ENCODE peak calls at places on chromosomes 7 and 10, in ten cellular contexts. A, X, E, H, V, O, L, S, M and Y are unnamed samples. For H3K4me1, the result is how much of the 10 kb centered on the place peaks cover.

GRCh38 chr10:104589871-104590270 is 51.2 kb upstream of the SORCS3 start:
- DNase-seq in A (no peak), X (peak), E (no peak), H (no peak), V (no peak), O (no peak), L (no peak), S (no peak), M (no peak), Y (no peak)

GRCh38 chr10:128000660-128001059 is 93.8 kb downstream of the PTPRE start:
- DNase-seq in A (peak), X (peak), E (no peak), H (no peak), V (no peak), O (no peak), L (no peak), S (no peak), M (peak), Y (no peak)

GRCh38 chr10:29917311-29917710 is 142.1 kb downstream of the JCAD start:
- DNase-seq in A (no peak), X (no peak), E (no peak), H (no peak), V (no peak), O (peak), L (no peak), S (no peak), M (no peak), Y (no peak)

GRCh38 chr7:107596881-107597581 is 17.0 kb downstream of the BCAP29 start:
- DNase-seq in A (no peak), X (no peak), E (no peak), H (no peak), V (no peak), O (no peak), L (no peak), S (no peak), M (no peak), Y (no peak)

GRCh38 chr10:61628875-61629513 is 33.7 kb upstream of the CABCOCO1 start:
- DNase-seq in A (no peak), X (peak), E (no peak), H (no peak), V (no peak), O (no peak), L (no peak), S (peak), M (no peak), Y (no peak)

GRCh38 chr10:8912108-8912507 is 857.6 kb downstream of the GATA3 start:
- DNase-seq in A (no peak), X (no peak), E (no peak), H (no peak), V (no peak), O (no peak), L (no peak), S (no peak), M (no peak), Y (no peak)

GRCh38 chr10:124663766-124664360 is 80.3 kb downstream of the FAM53B start:
- DNase-seq in A (no peak), X (no peak), E (no peak), H (no peak), V (no peak), O (no peak), L (no peak), S (no peak), M (no peak), Y (no peak)

GRCh38 chr10:43259248-43259980 is 7.5 kb downstream of the RASGEF1A start:
- DNase-seq in A (no peak), X (no peak), E (no peak), H (no peak), V (peak), O (no peak), L (no peak), S (no peak), M (no peak), Y (no peak)

GRCh38 chr7:156544919-156545715 is 95.5 kb upstream of the RNF32 start:
- DNase-seq in A (no peak), X (no peak), E (no peak), H (peak), V (no peak), O (peak), L (peak), S (peak), M (no peak), Y (no peak)

GRCh38 chr10:114547056-114547455 is 111.0 kb downstream of the ABLIM1 start:
- DNase-seq in A (no peak), X (no peak), E (no peak), H (no peak), V (no peak), O (no peak), L (no peak), S (no peak), M (no peak), Y (no peak)

GRCh38 chr7:50073093-50073492 is 20.0 kb downstream of the ZPBP start:
- DNase-seq in A (no peak), X (no peak), E (no peak), H (no peak), V (no peak), O (no peak), L (no peak), S (no peak), M (no peak), Y (no peak)

GRCh38 chr7:44884553-44885393 is 557 bp downstream of the PURB start:
- DNase-seq in A (peak), X (peak), E (peak), H (peak), V (peak), O (peak), L (peak), S (peak), M (peak), Y (peak)

GRCh38 chr7:44883961-44884360 is 1.4 kb downstream of the PURB start:
- DNase-seq in A (no peak), X (no peak), E (no peak), H (no peak), V (no peak), O (no peak), L (no peak), S (no peak), M (no peak), Y (no peak)

GRCh38 chr7:44881066-44881600 is 4.2 kb downstream of the PURB start:
- DNase-seq in A (no peak), X (no peak), E (no peak), H (no peak), V (no peak), O (no peak), L (no peak), S (no peak), M (no peak), Y (no peak)

GRCh38 chr7:44881610-44882009 is 3.7 kb downstream of the PURB start:
- DNase-seq in A (no peak), X (peak), E (no peak), H (no peak), V (no peak), O (no peak), L (no peak), S (no peak), M (no peak), Y (no peak)

GRCh38 chr7:44882899-44883298 is 2.4 kb downstream of the PURB start:
- DNase-seq in A (no peak), X (no peak), E (no peak), H (no peak), V (no peak), O (no peak), L (no peak), S (no peak), M (no peak), Y (no peak)
- H3K4me3 ChIP-seq in A (no peak), X (peak), E (peak), H (no peak), V (peak), O (no peak), L (no peak), S (peak), M (peak), Y (peak)

GRCh38 chr10:115572740-115573455 is 479.7 kb downstream of the ATRNL1 start:
- DNase-seq in A (no peak), X (peak), E (peak), H (no peak), V (peak), O (no peak), L (no peak), S (peak), M (no peak), Y (no peak)
- TF ChIP-seq CTCF in A (no peak), X (peak), E (peak), H (peak), V (peak), O (no peak), L (no peak), S (no peak), M (no peak), Y (no peak)

GRCh38 chr10:33298893-33299292 is 35.6 kb downstream of the NRP1 start:
- DNase-seq in A (no peak), X (no peak), E (no peak), H (no peak), V (no peak), O (no peak), L (no peak), S (no peak), M (no peak), Y (no peak)
- H3K4me1 ChIP-seq in A (under half), X (under half), E (under half), H (under half), V (under half), O (under half), L (under half), S (under half), M (half or more), Y (half or more)

GRCh38 chr10:36450385-36450784 is 675.0 kb upstream of the ANKRD30A start:
- DNase-seq in A (no peak), X (peak), E (no peak), H (no peak), V (no peak), O (no peak), L (no peak), S (peak), M (peak), Y (no peak)

GRCh38 chr10:36452851-36453250 is 672.5 kb upstream of the ANKRD30A start:
- DNase-seq in A (no peak), X (peak), E (no peak), H (no peak), V (no peak), O (no peak), L (no peak), S (no peak), M (no peak), Y (no peak)

GRCh38 chr10:36451391-36451790 is 674.0 kb upstream of the ANKRD30A start:
- DNase-seq in A (no peak), X (no peak), E (no peak), H (no peak), V (no peak), O (no peak), L (no peak), S (no peak), M (no peak), Y (no peak)

GRCh38 chr10:36446873-36447272 is 678.5 kb upstream of the ANKRD30A start:
- DNase-seq in A (no peak), X (peak), E (no peak), H (no peak), V (peak), O (no peak), L (no peak), S (peak), M (peak), Y (no peak)

DNA sequence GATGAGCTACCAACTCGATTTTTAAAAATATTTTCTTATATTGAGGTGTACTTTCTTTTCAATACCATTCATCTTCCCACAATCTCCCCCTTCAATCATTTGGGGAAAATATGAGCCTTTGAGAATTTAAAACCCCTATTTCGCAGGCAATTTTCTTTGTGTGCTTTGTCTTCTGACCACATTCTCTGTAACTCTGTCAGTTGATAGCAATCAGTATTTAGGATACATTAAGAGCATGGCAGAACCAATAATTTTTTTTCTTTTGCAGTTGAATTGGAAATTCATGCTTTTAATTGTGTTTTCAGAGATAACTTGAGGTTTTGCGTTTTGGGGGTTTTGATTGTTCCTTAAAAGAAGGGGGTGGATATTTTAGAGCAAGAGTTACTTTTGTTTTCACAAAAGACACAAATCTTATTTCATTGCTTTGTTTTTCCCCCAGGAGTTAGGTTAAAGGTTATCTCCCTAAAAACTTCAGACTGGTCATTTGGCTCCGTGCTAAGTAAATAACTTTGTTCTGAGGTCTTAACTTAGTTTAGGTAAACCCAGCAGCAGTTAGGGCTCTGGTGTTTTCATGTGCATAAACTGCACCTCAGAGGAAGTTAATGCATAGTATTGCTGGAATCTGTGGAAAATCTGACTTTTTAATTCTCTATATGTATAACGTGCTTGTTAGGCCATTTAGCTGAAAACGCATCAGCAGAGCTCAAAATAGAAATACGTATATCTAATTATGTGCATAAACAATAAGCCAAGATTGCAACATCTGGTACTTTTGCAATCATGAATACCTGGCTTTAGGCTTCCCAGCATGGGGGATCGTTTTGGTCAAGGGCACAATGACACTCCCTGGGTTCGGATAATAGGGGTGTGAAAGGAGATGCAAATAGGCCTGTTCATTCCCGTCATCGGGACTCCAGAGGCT is 676.4 kb upstream of the ANKRD30A start:
- DNase-seq in A (no peak), X (no peak), E (peak), H (no peak), V (no peak), O (no peak), L (no peak), S (no peak), M (no peak), Y (no peak)
- H3K4me3 ChIP-seq in A (no peak), X (no peak), E (no peak), H (no peak), V (no peak), O (no peak), L (no peak), S (no peak), M (no peak), Y (no peak)

DNA sequence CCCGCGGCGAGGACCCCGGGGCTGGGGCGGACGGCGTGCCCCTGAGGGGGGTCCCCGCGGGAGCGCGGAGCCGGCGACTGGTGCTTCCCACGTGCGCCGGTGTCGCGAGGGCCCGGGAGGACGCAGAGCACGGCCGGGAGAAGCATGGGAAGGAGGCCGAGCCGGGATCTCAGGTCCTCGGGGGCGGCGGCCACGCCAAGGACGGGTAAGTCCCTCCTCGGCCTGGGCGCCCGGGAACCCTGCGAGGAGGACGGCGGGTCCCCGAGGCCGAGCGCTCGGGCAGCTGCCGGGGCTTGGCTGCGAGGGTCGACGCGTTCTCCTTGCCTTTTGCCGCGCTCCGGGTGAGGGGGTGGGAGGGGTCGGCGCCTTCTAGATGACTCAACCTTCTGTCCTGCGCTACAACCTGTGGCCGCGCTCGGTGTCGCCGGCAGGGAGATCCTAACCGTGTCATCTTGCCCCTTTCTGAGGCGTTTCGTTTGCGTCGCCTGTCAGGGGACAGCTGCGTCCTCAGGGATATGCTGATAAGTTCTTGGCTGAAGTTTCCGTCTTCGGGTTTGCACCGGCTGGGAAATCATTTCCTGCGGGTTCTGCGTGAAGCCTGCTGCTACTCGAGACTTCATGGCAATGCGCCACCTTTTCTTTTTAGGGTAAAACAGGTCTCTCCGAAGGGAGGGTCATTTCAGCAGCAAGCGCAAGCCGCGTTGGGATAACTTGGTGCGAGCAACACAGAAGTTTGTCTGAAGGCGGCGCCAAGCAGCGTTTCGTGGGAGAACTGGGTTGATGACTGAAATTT is 529 bp downstream of the TASOR2 start:
- DNase-seq in A (peak), X (peak), E (peak), H (peak), V (peak), O (peak), L (peak), S (peak), M (peak), Y (peak)
- TF ChIP-seq CTCF in A (peak), X (peak), E (peak), H (peak), V (peak), O (peak), L (peak), S (peak), M (no peak), Y (no peak)

DNA sequence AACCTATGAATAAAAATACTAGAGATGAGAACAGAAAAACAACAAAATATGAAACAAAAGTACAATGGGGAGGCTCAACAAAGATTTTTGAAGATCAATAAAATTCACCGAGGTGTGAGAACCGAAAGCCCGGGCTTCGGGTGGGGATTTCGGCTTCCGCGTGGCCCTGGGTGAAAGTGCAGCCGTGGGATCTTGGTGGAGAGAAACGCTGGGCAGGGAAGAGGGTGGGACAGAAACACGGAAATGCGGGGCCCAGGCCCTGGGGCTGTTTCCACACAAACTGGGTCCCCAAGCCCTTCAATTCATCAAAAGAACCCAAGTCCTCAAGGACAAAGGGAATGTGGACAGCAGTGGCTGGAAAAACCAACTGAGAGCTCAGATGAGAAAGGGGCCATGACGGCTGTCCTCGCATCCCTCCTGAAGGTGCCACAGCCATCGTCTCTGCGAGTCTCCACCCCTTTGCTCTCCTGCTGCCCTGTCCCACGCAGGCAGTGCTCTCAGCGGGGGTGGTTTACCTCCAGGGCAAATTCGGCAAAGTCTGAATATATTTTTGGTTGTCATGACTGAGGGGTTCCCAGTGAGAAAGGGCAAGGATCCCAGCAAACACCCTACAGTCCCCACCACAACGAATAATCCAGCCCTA is 19.7 kb downstream of the FOXL3 start:
- DNase-seq in A (no peak), X (no peak), E (no peak), H (no peak), V (no peak), O (no peak), L (no peak), S (no peak), M (no peak), Y (no peak)
- H3K4me1 ChIP-seq in A (under half), X (under half), E (under half), H (under half), V (under half), O (under half), L (under half), S (under half), M (under half), Y (under half)